ENCODE peak calls at places on chromosomes 4 and X, in four cellular contexts. One of them, this sample, is unnamed.

GRCh38 chr4:8221476-8221875 is 22.4 kb downstream of the SH3TC1 start:
- DNase-seq in HepG2: no peak
- DNase-seq in K562: no peak
- DNase-seq in GM12878: peak; percentile 46
- DNase-seq in this sample: no peak

GRCh38 chr4:85127653-85128052 is 161.2 kb upstream of the WDFY3 start:
- DNase-seq in HepG2: peak; percentile 34
- DNase-seq in K562: peak; percentile 57
- DNase-seq in GM12878: no peak
- DNase-seq in this sample: peak; percentile 82

GRCh38 chrX:112826020-112826419 is 14.6 kb downstream of the AMOT start:
- DNase-seq in HepG2: no peak
- DNase-seq in K562: no peak
- DNase-seq in GM12878: no peak
- DNase-seq in this sample: no peak

GRCh38 chr4:4805805-4806345 is 53.6 kb upstream of the MSX1 start:
- DNase-seq in HepG2: no peak
- DNase-seq in K562: no peak
- DNase-seq in GM12878: no peak
- DNase-seq in this sample: no peak

GRCh38 chrX:72003811-72004750 is 93.4 kb downstream of the NHSL2 start:
- DNase-seq in HepG2: no peak
- DNase-seq in K562: no peak
- DNase-seq in GM12878: no peak
- DNase-seq in this sample: peak; percentile 61

GRCh38 chr4:73600917-73601316 is 19.3 kb downstream of the RASSF6 start:
- DNase-seq in HepG2: no peak
- DNase-seq in K562: no peak
- DNase-seq in GM12878: no peak
- DNase-seq in this sample: no peak

GRCh38 chr4:94489075-94489474 is 37.3 kb downstream of the PDLIM5 start:
- DNase-seq in HepG2: no peak
- DNase-seq in K562: no peak
- DNase-seq in GM12878: no peak
- DNase-seq in this sample: no peak

GRCh38 chrX:150363561-150364346 is 637 bp downstream of the MAMLD1 start:
- DNase-seq in HepG2: no peak
- DNase-seq in K562: no peak
- DNase-seq in GM12878: no peak
- DNase-seq in this sample: no peak

GRCh38 chr4:53963786-53964185 is 100.6 kb downstream of the CHIC2 start:
- DNase-seq in HepG2: no peak
- DNase-seq in K562: no peak
- DNase-seq in GM12878: no peak
- DNase-seq in this sample: no peak

GRCh38 chr4:40255722-40256281 is 59.0 kb downstream of the RHOH start:
- DNase-seq in HepG2: peak; percentile 71
- DNase-seq in K562: no peak
- DNase-seq in GM12878: no peak
- DNase-seq in this sample: no peak

GRCh38 chr4:1300466-1301455 is 11.1 kb downstream of the MAEA start:
- DNase-seq in HepG2: no peak
- DNase-seq in K562: no peak
- DNase-seq in GM12878: no peak
- DNase-seq in this sample: no peak

GRCh38 chr4:22030321-22030720 is 81.7 kb upstream of the KCNIP4 start:
- DNase-seq in HepG2: no peak
- DNase-seq in K562: no peak
- DNase-seq in GM12878: no peak
- DNase-seq in this sample: no peak

GRCh38 chrX:53333853-53334252 is 52.5 kb upstream of the IQSEC2 start:
- DNase-seq in HepG2: no peak
- DNase-seq in K562: no peak
- DNase-seq in GM12878: no peak
- DNase-seq in this sample: no peak

GRCh38 chr4:113610542-113610941 is 151.0 kb downstream of the CAMK2D start:
- DNase-seq in HepG2: no peak
- DNase-seq in K562: no peak
- DNase-seq in GM12878: no peak
- DNase-seq in this sample: no peak

GRCh38 chr4:26896636-26897035 is 36.0 kb downstream of the STIM2 start:
- DNase-seq in HepG2: no peak
- DNase-seq in K562: no peak
- DNase-seq in GM12878: no peak
- DNase-seq in this sample: no peak
- TF ChIP-seq SP1 in HepG2: no peak
- TF ChIP-seq SP1 in K562: no peak
- TF ChIP-seq SP1 in GM12878: no peak
- TF ChIP-seq SP1 in this sample: no peak

DNA sequence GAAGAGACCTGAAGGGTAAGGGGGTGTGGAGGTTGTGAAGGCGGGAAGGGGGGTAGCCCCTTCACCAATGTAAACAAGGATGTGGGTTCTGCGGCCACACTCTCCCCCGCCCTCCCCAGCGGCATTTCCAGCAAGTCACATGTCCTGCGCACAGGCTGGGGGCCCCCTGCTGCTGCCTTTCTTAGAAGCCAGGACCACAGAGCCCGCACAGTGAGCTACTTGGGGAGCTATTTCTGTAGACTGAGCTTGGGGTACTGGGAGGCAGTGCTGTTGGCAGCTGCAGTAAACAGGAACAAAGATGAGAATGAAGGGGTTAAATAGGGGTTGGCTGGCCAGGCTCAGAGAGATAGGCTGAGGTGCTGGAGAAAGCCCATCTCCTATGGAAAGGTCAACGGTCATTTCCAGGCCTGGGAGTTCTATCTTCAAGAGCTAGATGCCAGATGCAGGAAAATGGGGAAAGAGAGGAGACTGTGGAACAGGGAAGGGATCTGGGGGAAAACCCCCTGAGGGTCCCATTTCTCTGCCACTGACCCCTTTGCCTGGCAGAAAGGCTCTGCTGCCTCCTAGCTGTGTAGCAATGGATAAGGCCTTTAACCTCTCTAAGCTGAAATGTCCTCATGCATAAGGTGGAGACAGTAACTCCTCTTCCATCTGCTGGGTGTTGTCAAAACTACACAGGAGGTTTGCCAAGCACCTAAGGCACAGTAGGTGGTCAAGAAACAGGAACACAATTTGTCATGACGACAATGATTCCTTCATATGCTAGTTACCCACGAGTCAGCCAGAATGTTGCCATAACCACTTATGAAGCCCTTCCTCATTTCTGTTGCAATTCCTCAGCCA is 18.5 kb upstream of the PIM2 start:
- DNase-seq in HepG2: no peak
- DNase-seq in K562: peak; percentile 66
- DNase-seq in GM12878: peak; percentile 79
- DNase-seq in this sample: no peak
- TF ChIP-seq FOXK2 in HepG2: no peak
- TF ChIP-seq FOXK2 in K562: peak; percentile 95
- TF ChIP-seq FOXK2 in GM12878: peak; percentile 93
- TF ChIP-seq FOXK2 in this sample: no peak

GRCh38 chr4:152590179-152591031 is 54.5 kb upstream of the FBXW7 start:
- DNase-seq in HepG2: no peak
- DNase-seq in K562: no peak
- DNase-seq in GM12878: no peak
- DNase-seq in this sample: peak; percentile 40
- TF ChIP-seq FOXM1 in HepG2: no peak
- TF ChIP-seq FOXM1 in K562: no peak
- TF ChIP-seq FOXM1 in GM12878: no peak
- TF ChIP-seq FOXM1 in this sample: no peak

GRCh38 chr4:115234405-115235093 is 121.1 kb upstream of the NDST4 start:
- DNase-seq in HepG2: peak; percentile 5
- DNase-seq in K562: no peak
- DNase-seq in GM12878: peak; percentile 12
- DNase-seq in this sample: peak; percentile 10
- TF ChIP-seq SP1 in HepG2: no peak
- TF ChIP-seq SP1 in K562: no peak
- TF ChIP-seq SP1 in GM12878: no peak
- TF ChIP-seq SP1 in this sample: no peak

GRCh38 chr4:6270691-6271121 is 1.1 kb downstream of the WFS1 start:
- DNase-seq in HepG2: no peak
- DNase-seq in K562: no peak
- DNase-seq in GM12878: no peak
- DNase-seq in this sample: no peak
- TF ChIP-seq FOXK2 in HepG2: no peak
- TF ChIP-seq FOXK2 in K562: no peak
- TF ChIP-seq FOXK2 in GM12878: no peak
- TF ChIP-seq FOXK2 in this sample: no peak

DNA sequence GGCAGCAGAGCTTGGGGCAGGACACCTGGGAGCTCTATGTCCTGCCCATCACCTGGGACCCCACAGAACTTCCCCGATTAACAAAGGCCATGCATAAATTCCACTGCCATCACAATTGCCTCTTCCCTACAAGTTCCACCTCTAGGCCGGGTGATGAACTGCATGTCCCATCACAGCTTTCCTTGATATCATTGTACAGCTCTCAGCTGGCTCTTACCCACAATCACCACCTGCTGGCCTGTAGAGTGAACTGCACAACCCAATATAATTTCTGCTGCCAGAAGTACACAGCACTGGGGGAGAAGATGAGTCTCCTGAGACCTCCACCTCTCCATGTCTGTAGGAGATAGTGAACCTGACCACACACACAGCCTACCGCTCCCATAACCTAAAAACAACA is 285.0 kb upstream of the AADAT start:
- DNase-seq in HepG2: peak; percentile 39
- DNase-seq in K562: peak; percentile 10
- DNase-seq in GM12878: no peak
- DNase-seq in this sample: peak; percentile 51
- TF ChIP-seq FOXM1 in HepG2: no peak
- TF ChIP-seq FOXM1 in K562: no peak
- TF ChIP-seq FOXM1 in GM12878: no peak
- TF ChIP-seq FOXM1 in this sample: no peak

This sample was measured in HEK293T.